ENCODE peak calls at places on chromosomes 6 and 20, in six cellular contexts. B is CD8-positive, alpha-beta T cell; A is HepG2; N is right atrium auricular region; C is psoas muscle; G is breast epithelium. F is an unnamed sample.

GRCh38 chr6:18503588-18504231 is 116.6 kb downstream of the RNF144B start:
- DNase-seq in B (no peak), N (peak; percentile 66), C (no peak), A (peak; percentile 80), G (peak; percentile 56), F (no peak)

GRCh38 chr6:139985236-139985815 is 610.9 kb upstream of the CITED2 start:
- DNase-seq in N (no peak), G (no peak), B (no peak), C (no peak), A (no peak), F (no peak)

GRCh38 chr20:39044501-39044900 is 82.4 kb downstream of the DHX35 start:
- DNase-seq in B (no peak), N (no peak), G (no peak), C (no peak), A (no peak), F (no peak)

GRCh38 chr20:14879839-14880238 is 542.4 kb upstream of the FLRT3 start:
- DNase-seq in B (no peak), N (no peak), G (no peak), A (no peak), C (no peak), F (no peak)

GRCh38 chr6:17156112-17156921 is 54.5 kb downstream of the STMND1 start:
- DNase-seq in N (peak; percentile 74), A (peak; percentile 75), B (peak; percentile 10), C (no peak), G (peak; percentile 55), F (peak; percentile 25)

GRCh38 chr6:154932562-154933027 is 62.5 kb upstream of the TIAM2 start:
- DNase-seq in B (no peak), C (no peak), N (no peak), G (no peak), A (peak; percentile 85), F (no peak)

GRCh38 chr20:23058240-23058639 is 8.8 kb upstream of the THBD start:
- DNase-seq in A (no peak), G (no peak), B (no peak), N (no peak), C (no peak), F (no peak)

GRCh38 chr20:35000922-35001595 is 45.4 kb downstream of the MYH7B start:
- DNase-seq in A (no peak), G (no peak), N (no peak), C (peak; percentile 43), B (no peak), F (no peak)

GRCh38 chr20:54379893-54380292 is 95.5 kb upstream of the DOK5 start:
- DNase-seq in C (no peak), G (no peak), A (no peak), N (no peak), B (no peak), F (no peak)

GRCh38 chr6:113031591-113031990 is 684.5 kb downstream of the RFPL4B start:
- DNase-seq in B (no peak), A (no peak), N (no peak), C (no peak), G (no peak), F (no peak)

GRCh38 chr20:41072099-41072798 is 43.6 kb downstream of the TOP1 start:
- DNase-seq in N (no peak), A (no peak), C (no peak), B (no peak), G (peak; percentile 70), F (no peak)

GRCh38 chr6:25176466-25176865 is 102.7 kb upstream of the CARMIL1 start:
- DNase-seq in G (no peak), B (no peak), N (no peak), A (no peak), C (no peak), F (no peak)

GRCh38 chr6:81769834-81770233 is 17.4 kb upstream of the TENT5A start:
- DNase-seq in N (no peak), C (no peak), A (no peak), B (no peak), G (no peak), F (no peak)

GRCh38 chr20:17172826-17173420 is 53.9 kb upstream of the PCSK2 start:
- DNase-seq in N (no peak), G (no peak), A (no peak), B (no peak), C (no peak), F (no peak)

GRCh38 chr20:36260316-36260715 is 24.0 kb downstream of the AAR2 start:
- DNase-seq in G (no peak), C (no peak), B (no peak), A (no peak), N (no peak), F (no peak)

GRCh38 chr6:111996159-111996558 is 57.7 kb upstream of the CCN6 start:
- DNase-seq in A (no peak), N (no peak), G (no peak), C (no peak), B (no peak), F (no peak)

GRCh38 chr20:24665196-24665595 is 195.8 kb downstream of the SYNDIG1 start:
- DNase-seq in C (no peak), A (no peak), B (no peak), G (no peak), N (no peak), F (no peak)

GRCh38 chr6:31140643-31141042 is 1.8 kb upstream of the PSORS1C2 start:
- DNase-seq in A (no peak), B (no peak), N (no peak), G (no peak), C (peak; percentile 33), F (no peak)

GRCh38 chr6:81937296-81937937 is 184.9 kb upstream of the TENT5A start:
- DNase-seq in C (no peak), N (no peak), A (peak; percentile 37), B (no peak), G (no peak), F (no peak)

GRCh38 chr6:148790817-148791216 is 44.0 kb downstream of the UST start:
- DNase-seq in B (no peak), G (no peak), C (no peak), N (no peak), A (no peak), F (peak; percentile 35)

GRCh38 chr6:105911106-105911629 is 175.0 kb upstream of the PRDM1 start:
- DNase-seq in N (no peak), A (no peak), C (no peak), G (no peak), B (no peak), F (no peak)

GRCh38 chr6:112017169-112017568 is 36.7 kb upstream of the CCN6 start:
- DNase-seq in B (no peak), G (no peak), N (no peak), C (no peak), A (no peak), F (no peak)

GRCh38 chr20:23082846-23083552 is 3.1 kb downstream of the CD93 start:
- DNase-seq in C (no peak), A (no peak), B (no peak), N (peak; percentile 79), G (no peak), F (no peak)

GRCh38 chr6:115838763-115839401 is 221.8 kb downstream of the FRK start:
- DNase-seq in A (peak; percentile 50), B (no peak), N (no peak), G (no peak), C (no peak), F (no peak)

GRCh38 chr6:19803331-19804330 is 33.5 kb upstream of the ID4 start:
- DNase-seq in C (no peak), A (peak; percentile 49), G (no peak), B (no peak), N (no peak), F (no peak)

GRCh38 chr6:41705996-41706835 is 29.2 kb downstream of the TFEB start:
- DNase-seq in C (peak; percentile 95), G (peak; percentile 69), A (peak; percentile 67), N (peak; percentile 82), B (peak; percentile 31), F (peak; percentile 88)
- TF ChIP-seq CTCF in C (peak; percentile 83), G (peak; percentile 65), A (peak; percentile 99), N (peak; percentile 48), B (peak; percentile 32), F (peak; percentile 96)

GRCh38 chr6:45931254-45931653 is 84.4 kb downstream of the CLIC5 start:
- DNase-seq in C (no peak), A (no peak), G (no peak), N (no peak), B (no peak), F (no peak)

GRCh38 chr6:45928721-45929305 is 86.8 kb downstream of the CLIC5 start:
- DNase-seq in N (no peak), C (no peak), A (no peak), G (no peak), B (no peak), F (no peak)

GRCh38 chr6:45929421-45930361 is 86.0 kb downstream of the CLIC5 start:
- DNase-seq in B (no peak), C (no peak), A (no peak), N (no peak), G (no peak), F (no peak)

GRCh38 chr6:45930419-45931059 is 85.1 kb downstream of the CLIC5 start:
- DNase-seq in B (peak; percentile 16), N (peak; percentile 79), C (peak; percentile 82), A (peak; percentile 47), G (peak; percentile 45), F (no peak)

GRCh38 chr6:45933855-45934254 is 81.8 kb downstream of the CLIC5 start:
- DNase-seq in A (no peak), G (no peak), B (no peak), C (no peak), N (no peak), F (no peak)
- H3K27me3 ChIP-seq in A (peaks cover 7% of the 10 kb centered on the region), G (no peaks in the 10 kb centered on the region), B (no peaks in the 10 kb centered on the region), C (no peaks in the 10 kb centered on the region), N (no peaks in the 10 kb centered on the region), F (no peaks in the 10 kb centered on the region)

DNA sequence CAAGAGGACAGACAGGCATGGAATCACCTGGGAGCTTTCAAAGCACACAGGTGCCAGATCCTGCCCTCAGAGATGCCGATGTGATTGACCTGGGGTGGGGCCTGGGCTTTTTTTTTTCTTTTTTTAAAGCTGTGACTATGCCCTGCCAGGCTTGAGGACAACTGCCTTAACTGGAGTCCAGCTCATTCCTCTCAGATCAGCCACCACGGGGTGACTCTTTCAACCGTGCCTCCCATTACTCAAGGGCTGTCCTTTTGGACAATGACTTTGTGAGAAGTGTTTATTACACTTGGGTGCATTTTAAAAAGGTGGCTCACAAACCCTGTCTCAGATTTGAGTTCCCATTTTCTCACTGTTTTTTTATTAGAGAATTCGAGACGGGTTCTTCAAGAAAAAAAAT is 57.1 kb upstream of the RALY start:
- DNase-seq in G (no peak), B (no peak), C (no peak), A (no peak), N (no peak), F (no peak)
- H3K4me3 ChIP-seq in G (no peak overlapping the region), B (no peak overlapping the region), C (no peak overlapping the region), A (no peak overlapping the region), N (no peak overlapping the region), F (no peak overlapping the region)

DNA sequence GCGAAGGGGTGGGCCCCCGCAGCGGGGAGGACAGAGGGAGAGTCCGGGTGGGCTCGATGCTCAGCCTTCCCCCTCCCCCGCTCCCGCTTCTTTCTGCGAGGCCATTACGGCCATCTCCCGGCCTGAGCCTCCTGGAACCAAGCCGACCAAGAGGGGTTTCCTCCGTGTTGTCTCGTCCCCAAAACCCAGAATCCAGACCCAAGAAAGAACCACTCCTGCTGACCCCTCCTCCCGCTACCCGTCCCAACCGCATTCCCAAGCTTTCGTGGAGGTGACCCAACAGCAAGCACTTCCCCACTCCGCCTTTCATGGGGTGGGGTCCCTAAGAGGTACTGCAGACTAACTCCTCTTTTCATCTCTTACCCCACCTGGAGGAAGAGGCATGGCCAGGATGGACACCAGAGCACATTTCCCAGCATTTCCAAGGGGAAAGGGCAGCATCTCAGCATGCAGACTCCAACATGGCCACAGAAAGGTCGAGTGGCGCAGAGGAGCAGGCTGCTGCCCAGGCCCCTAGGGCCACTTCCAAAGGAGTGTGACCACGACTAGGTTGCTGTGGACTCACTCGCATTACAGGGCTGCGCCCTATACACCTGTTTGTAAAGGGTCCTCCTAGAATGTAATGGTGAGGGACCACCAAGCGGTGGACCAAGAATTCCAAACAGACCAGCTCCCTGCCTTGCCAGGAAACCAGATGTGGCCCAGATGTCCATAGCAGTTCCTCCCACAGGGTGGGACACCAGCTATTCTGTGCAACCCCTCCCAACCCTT is 53.5 kb downstream of the MRPL14 start:
- DNase-seq in G (no peak), C (no peak), B (no peak), N (no peak), A (no peak), F (no peak)
- TF ChIP-seq CTCF in G (no peak), C (peak; percentile 14), B (no peak), N (no peak), A (no peak), F (no peak)

F was measured in GM06990.